ENCODE peak calls at places on chromosome 4, in ten cellular contexts. H, M, F, C, N, O, D, W, P and B are unnamed samples.

GRCh38 chr4:8315343-8316250 is 46.0 kb downstream of the HTRA3 start:
- DNase-seq in W (peak; percentile 75), D (peak; percentile 65), C (peak; percentile 72), N (no peak), M (peak; percentile 79), P (peak; percentile 35), H (no peak), O (no peak), F (no peak), B (peak; percentile 61)

GRCh38 chr4:87069037-87069742 is 134.4 kb downstream of the AFF1 start:
- DNase-seq in M (peak; percentile 84), N (no peak), P (no peak), D (no peak), H (no peak), F (no peak), C (no peak), W (no peak), O (no peak), B (no peak)

GRCh38 chr4:38160487-38161207 is 200.4 kb downstream of the PTTG2 start:
- DNase-seq in F (peak; percentile 41), M (peak; percentile 4), N (no peak), H (no peak), P (no peak), D (peak; percentile 96), O (no peak), C (no peak), W (peak; percentile 99), B (no peak)

GRCh38 chr4:7838136-7838782 is 101.4 kb downstream of the AFAP1 start:
- DNase-seq in D (no peak), P (no peak), F (no peak), O (no peak), W (no peak), M (no peak), N (no peak), C (no peak), H (no peak), B (no peak)

GRCh38 chr4:173513651-173514050 is 16.4 kb downstream of the HAND2 start:
- DNase-seq in P (no peak), F (no peak), W (no peak), D (no peak), N (no peak), M (no peak), C (no peak), O (no peak), H (no peak), B (no peak)

GRCh38 chr4:1490011-1490905 is 84.0 kb upstream of the NKX1-1 start:
- DNase-seq in C (peak; percentile 49), O (no peak), P (no peak), M (no peak), F (no peak), N (no peak), D (no peak), H (peak; percentile 5), W (no peak), B (no peak)

GRCh38 chr4:132284910-132285426 is 864.1 kb upstream of the PCDH10 start:
- DNase-seq in P (no peak), W (no peak), D (no peak), O (no peak), C (no peak), H (no peak), N (no peak), F (no peak), M (no peak), B (no peak)

GRCh38 chr4:168630445-168631187 is 133.8 kb downstream of the PALLD start:
- DNase-seq in M (no peak), N (no peak), H (no peak), W (peak; percentile 95), P (no peak), F (no peak), D (no peak), O (no peak), C (no peak), B (no peak)

GRCh38 chr4:142201041-142201440 is 564.7 kb downstream of the IL15 start:
- DNase-seq in D (no peak), W (no peak), N (no peak), O (no peak), F (no peak), M (no peak), H (no peak), C (no peak), P (no peak), B (no peak)

GRCh38 chr4:8838911-8839431 is 32.7 kb downstream of the HMX1 start:
- DNase-seq in F (no peak), H (no peak), D (no peak), M (no peak), N (no peak), O (no peak), C (peak; percentile 47), P (no peak), W (no peak), B (no peak)

GRCh38 chr4:77418333-77418732 is 187.3 kb upstream of the CXCL13 start:
- DNase-seq in D (peak; percentile 43), C (no peak), H (no peak), F (no peak), P (no peak), O (no peak), M (peak; percentile 7), N (no peak), W (peak; percentile 8), B (no peak)

GRCh38 chr4:76377922-76378321 is 43.0 kb downstream of the CCDC158 start:
- DNase-seq in W (peak; percentile 31), D (no peak), F (no peak), N (peak; percentile 1), M (no peak), C (no peak), H (peak; percentile 54), P (peak; percentile 18), O (peak; percentile 72), B (peak; percentile 56)

GRCh38 chr4:112704322-112704721 is 67.4 kb downstream of the LARP7 start:
- DNase-seq in N (no peak), P (no peak), W (no peak), H (no peak), O (no peak), D (no peak), F (no peak), M (no peak), C (no peak), B (no peak)

GRCh38 chr4:141416677-141417363 is 196.1 kb downstream of the ZNF330 start:
- DNase-seq in F (no peak), W (peak; percentile 16), N (no peak), M (no peak), H (peak; percentile 13), O (no peak), D (no peak), P (no peak), C (no peak), B (no peak)

GRCh38 chr4:41334182-41334581 is 77.5 kb downstream of the UCHL1 start:
- DNase-seq in W (no peak), P (no peak), D (no peak), F (no peak), M (no peak), C (no peak), O (no peak), H (no peak), N (no peak), B (no peak)

GRCh38 chr4:8727546-8728510 is 135.3 kb downstream of the CPZ start:
- DNase-seq in O (no peak), W (no peak), C (no peak), M (no peak), P (no peak), F (no peak), N (no peak), H (no peak), D (no peak), B (peak; percentile 21)

GRCh38 chr4:185276036-185276435 is 66.6 kb downstream of the SNX25 start:
- DNase-seq in C (no peak), P (no peak), H (no peak), D (no peak), N (no peak), M (no peak), W (peak; percentile 61), O (no peak), F (no peak), B (no peak)